ENCODE peak calls at places on chromosomes 2 and 18, in six cellular contexts. R is uterus, B is A549, L is heart left ventricle, K is Peyer's patch, G is IMR-90. C is an unnamed sample. For H3K4me1, the result is how much of the 10 kb centered on the place peaks cover.

GRCh38 chr18:361941-362913 is 94.4 kb upstream of the THOC1 start:
- DNase-seq in L (peak), R (peak), G (peak), K (no peak), B (no peak), C (no peak)

GRCh38 chr18:616380-616995 is 19.7 kb downstream of the CLUL1 start:
- DNase-seq in R (no peak), L (no peak), G (peak), B (peak), K (no peak), C (no peak)

GRCh38 chr18:23059541-23060465 is 75.5 kb upstream of the CABLES1 start:
- DNase-seq in B (no peak), K (no peak), R (no peak), G (peak), L (no peak), C (no peak)

GRCh38 chr2:214542866-214543265 is 132.0 kb downstream of the VWC2L start:
- DNase-seq in R (no peak), K (no peak), B (no peak), G (peak), L (no peak), C (no peak)

GRCh38 chr2:113175101-113175628 is 1.4 kb downstream of the PSD4 start:
- DNase-seq in L (no peak), K (peak), R (no peak), G (no peak), B (no peak), C (no peak)

GRCh38 chr2:46978696-46979095 is 63.1 kb upstream of the MCFD2 start:
- DNase-seq in L (no peak), K (peak), B (no peak), G (no peak), R (no peak), C (no peak)

GRCh38 chr2:169276045-169276444 is 86.3 kb downstream of the LRP2 start:
- DNase-seq in L (no peak), B (peak), G (no peak), R (no peak), K (no peak), C (no peak)

GRCh38 chr2:190864375-190864774 is 16.2 kb upstream of the GLS start:
- DNase-seq in G (peak), R (no peak), B (no peak), L (no peak), K (no peak), C (no peak)

GRCh38 chr2:180907731-180908130 is 72.7 kb upstream of the UBE2E3 start:
- DNase-seq in B (no peak), R (no peak), L (no peak), G (peak), K (no peak), C (no peak)

GRCh38 chr2:33166287-33166881 is 219.6 kb downstream of the LTBP1 start:
- DNase-seq in R (no peak), K (no peak), B (no peak), G (peak), L (no peak), C (no peak)

GRCh38 chr2:239225921-239226561 is 174.8 kb downstream of the HDAC4 start:
- DNase-seq in K (no peak), L (peak), B (no peak), G (peak), R (no peak), C (no peak)

GRCh38 chr2:149331023-149331400 is 625 bp downstream of the LYPD6 start:
- DNase-seq in K (no peak), L (no peak), R (no peak), B (no peak), G (no peak), C (no peak)

GRCh38 chr2:175889557-175890355 is 112.3 kb downstream of the LNPK start:
- DNase-seq in L (no peak), B (no peak), G (no peak), R (no peak), K (no peak), C (no peak)

GRCh38 chr2:43105586-43106562 is 120.5 kb downstream of the ZFP36L2 start:
- DNase-seq in G (peak), B (peak), R (peak), K (peak), L (peak), C (no peak)

GRCh38 chr18:10798727-10799435 is 273.1 kb downstream of the NAPG start:
- DNase-seq in L (no peak), G (peak), K (no peak), R (no peak), B (peak), C (no peak)

GRCh38 chr2:171630812-171631626 is 56.2 kb upstream of the DYNC1I2 start:
- DNase-seq in L (no peak), G (no peak), B (peak), K (no peak), R (no peak), C (no peak)

GRCh38 chr2:195674491-195675226 is 17.6 kb downstream of the SLC39A10 start:
- DNase-seq in R (no peak), G (peak), L (no peak), B (no peak), K (no peak), C (no peak)

GRCh38 chr18:60279394-60279793 is 93.2 kb downstream of the MC4R start:
- DNase-seq in L (no peak), R (no peak), G (no peak), B (no peak), K (no peak), C (no peak)

GRCh38 chr2:239401450-239402227 is 819 bp upstream of the HDAC4 start:
- DNase-seq in R (peak), G (peak), L (peak), K (peak), B (peak), C (peak)

GRCh38 chr2:158745067-158745865 is 49.9 kb upstream of the DAPL1 start:
- DNase-seq in B (peak), R (peak), G (peak), L (peak), K (no peak), C (peak)

GRCh38 chr2:96436961-96437360 is 68.2 kb downstream of the NEURL3 start:
- DNase-seq in L (no peak), K (no peak), R (no peak), B (no peak), G (no peak), C (no peak)

GRCh38 chr2:55550368-55551102 is 31.0 kb downstream of the CFAP36 start:
- DNase-seq in K (no peak), G (peak), L (no peak), R (no peak), B (no peak), C (no peak)

GRCh38 chr2:54176577-54176976 is 61.2 kb downstream of the ACYP2 start:
- DNase-seq in R (peak), L (peak), B (peak), G (peak), K (no peak), C (no peak)

GRCh38 chr2:235834781-235835180 is 333.4 kb downstream of the GBX2 start:
- DNase-seq in L (no peak), K (no peak), R (no peak), G (no peak), B (no peak), C (no peak)

DNA sequence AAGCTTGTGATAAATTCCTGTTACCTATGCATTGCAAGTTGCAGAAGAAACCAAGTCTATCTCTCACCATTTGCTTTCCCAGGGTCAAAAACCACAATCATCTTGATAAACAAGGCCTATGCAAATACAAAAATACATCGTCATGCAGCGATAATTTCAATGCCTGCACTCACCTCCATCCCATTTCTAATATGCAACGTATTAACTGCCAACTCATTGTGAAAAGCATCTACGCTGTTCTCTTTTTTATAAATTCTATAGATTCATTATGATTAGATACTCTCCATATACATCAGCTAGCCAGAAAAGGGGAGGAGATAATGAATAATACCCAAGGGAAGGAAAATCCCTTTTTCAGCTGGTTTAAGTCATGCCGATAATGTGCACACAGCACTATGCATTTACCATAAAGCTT is 77.8 kb downstream of the AFF3 start:
- DNase-seq in R (no peak), G (no peak), K (no peak), L (no peak), B (no peak), C (no peak)
- H3K4me1 ChIP-seq in R (under half), G (under half), K (under half), L (under half), B (under half), C (under half)

GRCh38 chr18:58205087-58205779 is 161.2 kb downstream of the NEDD4L start:
- DNase-seq in L (no peak), G (peak), R (no peak), B (no peak), K (no peak), C (peak)

GRCh38 chr18:58201268-58201667 is 157.2 kb downstream of the NEDD4L start:
- DNase-seq in R (no peak), G (no peak), L (no peak), K (no peak), B (no peak), C (no peak)

GRCh38 chr18:58205780-58206160 is 161.7 kb downstream of the NEDD4L start:
- DNase-seq in G (no peak), K (no peak), B (no peak), R (no peak), L (no peak), C (no peak)

GRCh38 chr18:58202406-58202730 is 158.3 kb downstream of the NEDD4L start:
- DNase-seq in L (no peak), K (no peak), G (peak), R (no peak), B (no peak), C (no peak)

GRCh38 chr18:58201728-58202405 is 157.8 kb downstream of the NEDD4L start:
- DNase-seq in R (no peak), K (no peak), B (no peak), G (no peak), L (no peak), C (no peak)
- H3K27ac ChIP-seq in R (peak), K (no peak), B (no peak), G (no peak), L (peak), C (no peak)

GRCh38 chr2:217944923-217945322 is 57.9 kb downstream of the TNS1 start:
- DNase-seq in B (no peak), R (no peak), L (no peak), G (no peak), K (no peak), C (no peak)

GRCh38 chr2:217942731-217943335 is 60.0 kb downstream of the TNS1 start:
- DNase-seq in L (no peak), R (no peak), B (no peak), K (no peak), G (no peak), C (no peak)

GRCh38 chr2:217941886-217942728 is 60.7 kb downstream of the TNS1 start:
- DNase-seq in K (no peak), G (no peak), B (no peak), R (no peak), L (peak), C (no peak)

GRCh38 chr2:217944366-217944765 is 58.4 kb downstream of the TNS1 start:
- DNase-seq in R (no peak), G (no peak), B (no peak), L (no peak), K (no peak), C (no peak)

DNA sequence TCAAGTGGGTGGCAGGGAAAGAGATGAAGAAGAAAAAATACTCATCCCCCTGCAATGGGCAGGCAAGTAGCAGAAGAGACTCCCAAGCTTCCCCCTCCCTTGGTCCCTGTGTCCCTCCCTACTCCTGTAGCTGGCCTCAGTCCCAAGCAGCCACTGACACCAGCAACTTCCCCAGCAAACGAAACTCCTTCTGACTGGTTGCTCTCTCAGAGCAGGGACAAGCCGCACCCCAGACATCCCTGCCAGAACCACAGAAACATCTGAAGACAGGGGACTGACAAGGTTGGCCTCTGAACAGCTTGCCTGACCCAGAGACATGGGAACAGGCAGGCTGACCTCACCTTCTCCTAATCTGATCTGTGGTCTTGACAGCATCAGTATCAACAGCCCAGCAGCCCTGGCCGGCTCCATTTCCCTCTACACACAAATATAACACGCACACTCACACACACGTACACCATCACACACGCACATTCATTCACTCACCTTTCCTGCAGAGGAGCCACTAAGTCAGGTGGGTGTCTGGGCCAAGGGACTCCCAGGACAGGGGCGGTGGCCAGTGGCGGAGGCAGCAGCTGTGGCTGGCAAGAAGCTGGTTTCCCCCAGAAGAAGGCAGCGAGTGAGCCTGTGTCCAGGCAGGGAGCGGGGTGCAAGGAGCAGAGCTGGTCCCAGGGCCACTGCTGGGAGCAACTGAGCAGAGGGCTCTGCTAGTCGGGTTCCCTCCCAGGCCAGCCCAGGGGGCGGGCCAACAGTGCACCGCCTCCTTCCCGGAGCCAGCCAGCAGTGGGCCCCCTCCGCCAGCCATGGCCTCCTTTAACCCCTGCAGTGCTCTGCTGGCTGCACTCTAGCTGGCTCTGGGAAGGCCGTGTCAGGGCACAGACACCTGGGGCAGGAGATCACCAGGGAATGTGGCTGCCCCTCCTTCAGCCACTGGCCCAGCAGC is 59.1 kb downstream of the TNS1 start:
- DNase-seq in G (peak), B (peak), R (peak), L (peak), K (no peak), C (peak)
- TF ChIP-seq POLR2A in G (peak), B (peak), R (peak), L (peak), K (peak), C (peak)

GRCh38 chr2:240568678-240569522 is 616 bp downstream of the RNPEPL1 start:
- DNase-seq in G (peak), B (peak), L (peak), K (peak), R (peak), C (peak)
- H3K4me1 ChIP-seq in G (under half), B (under half), L (half or more), K (under half), R (under half), C (under half)

GRCh38 chr2:85393836-85394235 is 16.3 kb downstream of the CAPG start:
- DNase-seq in G (peak), R (no peak), L (no peak), B (no peak), K (no peak), C (no peak)
- H3K27ac ChIP-seq in G (no peak), R (no peak), L (no peak), B (no peak), K (no peak), C (peak)

DNA sequence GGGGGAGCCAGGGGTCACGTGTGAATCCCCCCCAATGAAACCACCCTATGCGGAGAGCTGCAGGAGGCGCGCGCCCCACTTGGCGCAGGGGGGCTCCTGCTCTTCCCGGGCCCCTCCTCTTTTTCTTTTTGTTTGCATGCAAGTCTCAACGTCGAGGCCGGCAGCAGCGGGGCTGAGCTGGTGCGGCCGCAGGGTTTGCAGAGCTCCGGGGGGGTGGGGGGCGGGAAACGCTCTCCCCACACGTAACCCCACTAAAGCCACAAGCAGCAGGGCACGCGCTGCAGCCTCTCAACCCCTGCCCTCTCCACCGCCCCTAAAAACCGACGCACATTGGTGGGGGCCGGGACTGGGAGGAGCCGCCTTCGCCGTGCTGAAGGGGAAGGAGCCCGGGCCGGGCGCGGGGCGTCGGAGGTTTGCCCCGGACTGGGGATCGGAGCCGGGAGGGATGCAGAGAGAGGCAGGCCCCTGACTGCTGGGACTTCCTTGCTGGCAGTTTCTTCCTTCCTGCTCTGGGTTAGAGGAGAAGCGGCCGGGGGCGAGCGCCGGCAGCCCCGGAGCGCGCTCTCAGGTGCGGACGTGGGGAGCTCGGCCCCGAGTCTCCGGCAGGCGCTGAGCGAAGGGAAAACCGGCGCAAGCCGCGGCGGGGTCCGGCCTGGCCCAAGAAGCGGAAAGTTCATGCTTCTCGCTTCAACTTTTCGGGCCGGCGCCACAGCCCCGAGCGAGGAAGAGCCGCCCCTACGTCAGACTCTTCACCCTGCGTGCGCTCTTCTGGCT is 880 bp downstream of the LBH start:
- DNase-seq in B (peak), R (peak), K (peak), G (peak), L (peak), C (peak)
- TF ChIP-seq POLR2A in B (peak), R (peak), K (no peak), G (peak), L (no peak), C (no peak)

GRCh38 chr18:63306249-63306648 is 13.3 kb downstream of the BCL2 start:
- DNase-seq in R (no peak), G (no peak), B (no peak), L (no peak), K (no peak), C (no peak)

GRCh38 chr18:63301458-63301857 is 18.1 kb downstream of the BCL2 start:
- DNase-seq in G (no peak), B (no peak), R (no peak), L (peak), K (no peak), C (no peak)

GRCh38 chr18:63303562-63303961 is 16.0 kb downstream of the BCL2 start:
- DNase-seq in R (no peak), B (no peak), L (no peak), G (no peak), K (no peak), C (no peak)

GRCh38 chr18:63299837-63300787 is 19.5 kb downstream of the BCL2 start:
- DNase-seq in G (peak), L (no peak), K (no peak), R (no peak), B (no peak), C (no peak)

DNA sequence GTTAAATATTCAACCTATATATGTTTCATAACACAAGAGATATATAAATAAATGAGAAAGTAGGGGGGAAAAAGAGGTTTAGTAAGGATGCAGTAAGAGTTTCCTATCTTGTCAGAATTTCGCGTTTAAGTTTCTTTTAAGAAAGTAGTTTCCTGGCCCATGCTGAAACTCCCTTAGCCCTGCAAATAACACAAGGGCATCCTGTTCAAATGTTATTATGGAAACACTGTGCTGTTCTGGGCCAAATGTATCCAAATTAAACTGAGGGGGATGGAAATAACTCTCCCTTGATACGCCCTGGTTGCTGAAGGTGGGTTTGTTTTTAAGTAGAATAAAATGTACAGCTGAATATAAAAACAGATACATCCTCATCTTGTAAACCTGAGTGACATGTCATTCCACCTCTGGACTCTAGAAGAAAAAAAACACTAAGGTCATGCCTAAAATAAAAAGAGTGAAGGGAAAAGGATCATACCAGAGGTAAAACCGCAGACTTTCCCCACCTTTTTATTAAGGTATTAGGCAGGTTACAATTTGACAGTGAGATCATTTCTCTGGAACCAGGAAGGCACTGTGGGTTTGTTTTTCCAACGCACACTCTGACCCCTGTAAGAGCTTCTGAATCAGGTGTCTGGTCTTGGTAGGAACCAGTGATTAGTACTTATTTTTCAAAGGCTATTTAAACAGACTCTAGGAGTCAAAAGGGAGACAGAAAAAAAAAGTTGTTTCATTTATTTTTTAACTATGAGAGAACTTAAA is 16.7 kb downstream of the BCL2 start:
- DNase-seq in K (no peak), R (no peak), B (no peak), G (no peak), L (no peak), C (no peak)
- H3K4me1 ChIP-seq in K (under half), R (under half), B (under half), G (under half), L (under half), C (under half)

GRCh38 chr18:48733854-48734253 is 195.0 kb downstream of the CTIF start:
- DNase-seq in G (no peak), B (no peak), K (no peak), R (no peak), L (peak), C (no peak)
- H3K27ac ChIP-seq in G (no peak), B (no peak), K (no peak), R (no peak), L (peak), C (no peak)

DNA sequence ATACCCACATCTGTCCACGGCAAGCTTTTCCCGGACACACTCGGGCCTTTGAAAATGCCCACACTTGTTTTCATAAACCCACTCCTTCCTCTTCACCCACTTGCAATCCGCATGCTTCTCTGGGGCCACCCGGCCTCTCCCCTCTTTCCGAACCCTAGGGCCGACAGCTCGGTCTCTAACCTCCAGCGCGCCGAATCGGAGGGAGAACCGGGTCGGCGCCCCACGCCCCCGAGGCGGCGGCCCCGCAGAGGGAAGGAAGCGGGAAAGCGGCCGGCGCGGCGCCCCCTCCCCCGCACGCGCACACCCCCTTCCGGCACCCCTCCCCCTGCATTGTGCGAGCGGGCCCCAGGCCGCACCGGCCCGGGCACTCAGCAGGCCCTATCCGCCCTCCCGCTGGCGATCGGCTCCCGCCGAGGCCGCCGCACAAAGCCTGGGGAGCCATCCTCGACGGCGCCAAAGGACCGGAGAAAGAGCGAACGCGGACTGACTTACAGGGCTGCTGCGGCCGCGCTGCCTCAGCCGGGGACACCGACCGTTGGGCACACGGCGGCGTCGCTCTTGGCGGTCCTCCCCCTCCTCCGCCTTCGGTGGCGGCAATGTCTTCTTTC is 435 bp downstream of the PUM2 start:
- DNase-seq in L (peak), B (no peak), G (no peak), R (peak), K (peak), C (peak)
- TF ChIP-seq POLR2A in L (no peak), B (peak), G (peak), R (no peak), K (no peak), C (no peak)